ENCODE peak calls at places on chromosome 1, in seven cellular contexts. V is gastrocnemius medialis, B is endothelial cell, Q is fibroblast of lung, D is epithelial cell of esophagus, J is esophagus squamous epithelium, R is GM20000. W is an unnamed sample.

GRCh38 chr1:40078512-40079333 is 18.3 kb downstream of the PPT1 start:
- DNase-seq in J (no peak), V (no peak), B (peak; percentile 76), R (peak; percentile 63), Q (peak; percentile 50), D (peak; percentile 71), W (peak; percentile 50)

GRCh38 chr1:96660503-96660902 is 61.1 kb upstream of the PTBP2 start:
- DNase-seq in D (peak; percentile 47), Q (peak; percentile 49), R (no peak), B (no peak), J (no peak), V (no peak), W (peak; percentile 2)

GRCh38 chr1:24138481-24139158 is 4.3 kb downstream of the IL22RA1 start:
- DNase-seq in J (no peak), B (no peak), V (no peak), D (no peak), R (no peak), Q (no peak), W (no peak)

GRCh38 chr1:111738436-111739221 is 566 bp downstream of the INKA2 start:
- DNase-seq in R (peak; percentile 75), J (no peak), V (peak; percentile 67), Q (peak; percentile 71), B (peak; percentile 55), D (peak; percentile 93), W (no peak)

GRCh38 chr1:10280442-10281350 is 70.3 kb downstream of the KIF1B start:
- DNase-seq in D (no peak), V (no peak), J (no peak), B (no peak), R (no peak), Q (peak; percentile 20), W (peak; percentile 61)

GRCh38 chr1:39805385-39805784 is 16.7 kb upstream of the BMP8B start:
- DNase-seq in D (no peak), V (no peak), Q (no peak), B (no peak), J (no peak), R (no peak), W (no peak)

GRCh38 chr1:235888119-235888643 is 21.5 kb upstream of the LYST start:
- DNase-seq in J (no peak), D (no peak), R (peak; percentile 67), Q (no peak), B (no peak), V (no peak), W (no peak)

GRCh38 chr1:177206831-177207230 is 36.1 kb downstream of the BRINP2 start:
- DNase-seq in Q (no peak), B (no peak), V (no peak), D (no peak), R (no peak), J (no peak), W (peak; percentile 15)

GRCh38 chr1:165257969-165258459 is 98.5 kb downstream of the LMX1A start:
- DNase-seq in V (peak; percentile 75), R (peak; percentile 58), B (peak; percentile 83), J (no peak), Q (peak; percentile 36), D (peak; percentile 78), W (peak; percentile 24)

GRCh38 chr1:228004887-228005462 is 1.8 kb upstream of the WNT3A start:
- DNase-seq in B (no peak), J (no peak), V (peak; percentile 6), D (no peak), R (no peak), Q (no peak), W (no peak)

GRCh38 chr1:201984446-201984845 is 2.0 kb downstream of the RNPEP start:
- DNase-seq in Q (no peak), J (no peak), B (no peak), R (no peak), D (no peak), V (no peak), W (no peak)

GRCh38 chr1:201982082-201982922 is at the start of gene RNPEP:
- DNase-seq in Q (peak; percentile 56), D (peak; percentile 44), B (peak; percentile 83), R (peak; percentile 95), V (peak; percentile 49), J (no peak), W (peak; percentile 54)

GRCh38 chr1:201985355-201985754 is 2.9 kb downstream of the RNPEP start:
- DNase-seq in Q (no peak), R (no peak), D (no peak), J (no peak), B (no peak), V (no peak), W (no peak)

GRCh38 chr1:201988593-201988992 is 6.1 kb downstream of the RNPEP start:
- DNase-seq in Q (no peak), J (no peak), V (no peak), B (no peak), R (no peak), D (no peak), W (no peak)

GRCh38 chr1:201982923-201983805 is 716 bp downstream of the RNPEP start:
- DNase-seq in D (peak; percentile 61), R (peak; percentile 77), J (no peak), V (peak; percentile 69), B (peak; percentile 56), Q (peak; percentile 83), W (peak; percentile 79)
- TF ChIP-seq CTCF in D (no peak), R (no peak), J (no peak), V (peak; percentile 22), B (peak; percentile 4), Q (no peak), W (peak; percentile 44)

DNA sequence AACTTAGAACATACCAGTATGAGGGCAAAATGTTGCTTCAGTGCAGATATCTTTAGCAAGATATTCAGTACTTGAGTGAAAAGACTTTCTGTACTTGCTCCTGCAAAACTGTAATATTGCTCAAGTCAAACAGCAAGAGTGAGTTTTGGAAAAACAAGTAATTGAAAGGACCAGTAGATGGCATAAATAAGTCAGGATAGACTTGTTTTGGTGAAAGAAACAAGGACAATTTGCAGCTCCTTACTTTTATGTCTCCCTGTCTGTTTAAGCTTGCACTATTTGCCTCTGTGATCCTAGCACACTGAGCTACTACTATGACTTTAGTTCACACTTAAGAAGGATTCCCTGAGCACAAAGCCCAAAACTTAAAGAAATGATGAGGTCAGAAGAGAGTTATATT is 39.1 kb downstream of the IFI44 start:
- DNase-seq in J (no peak), B (no peak), D (peak; percentile 39), Q (peak; percentile 79), V (no peak), R (no peak), W (peak; percentile 67)
- TF ChIP-seq CTCF in J (no peak), B (no peak), D (peak; percentile 23), Q (peak; percentile 28), V (no peak), R (no peak), W (peak; percentile 75)

GRCh38 chr1:147390185-147390542 is 147.7 kb downstream of the CHD1L start:
- DNase-seq in V (no peak), D (no peak), R (no peak), B (no peak), J (no peak), Q (no peak), W (no peak)
- TF ChIP-seq CTCF in V (no peak), D (no peak), R (no peak), B (no peak), J (no peak), Q (no peak), W (peak; percentile 33)

GRCh38 chr1:76682152-76682551 is 185.1 kb upstream of the ST6GALNAC5 start:
- DNase-seq in D (no peak), R (no peak), B (no peak), V (no peak), J (no peak), Q (no peak), W (no peak)
- TF ChIP-seq CTCF in D (no peak), R (no peak), B (no peak), V (no peak), J (no peak), Q (no peak), W (no peak)

GRCh38 chr1:171161431-171161830 is 23.7 kb upstream of the FMO2 start:
- DNase-seq in B (no peak), Q (no peak), D (no peak), R (no peak), V (no peak), J (no peak), W (no peak)

GRCh38 chr1:171155484-171155883 is 29.6 kb upstream of the FMO2 start:
- DNase-seq in V (no peak), J (no peak), D (no peak), B (no peak), R (no peak), Q (no peak), W (no peak)

GRCh38 chr1:171160181-171160580 is 24.9 kb upstream of the FMO2 start:
- DNase-seq in V (no peak), J (no peak), B (no peak), Q (no peak), D (no peak), R (no peak), W (no peak)

GRCh38 chr1:171158089-171158488 is 27.0 kb upstream of the FMO2 start:
- DNase-seq in D (no peak), Q (no peak), B (no peak), R (no peak), V (no peak), J (no peak), W (no peak)

GRCh38 chr1:171160611-171161354 is 24.3 kb upstream of the FMO2 start:
- DNase-seq in B (no peak), D (peak; percentile 10), J (no peak), Q (peak; percentile 35), V (no peak), R (no peak), W (no peak)
- TF ChIP-seq CTCF in B (no peak), D (no peak), J (no peak), Q (no peak), V (no peak), R (no peak), W (no peak)

DNA sequence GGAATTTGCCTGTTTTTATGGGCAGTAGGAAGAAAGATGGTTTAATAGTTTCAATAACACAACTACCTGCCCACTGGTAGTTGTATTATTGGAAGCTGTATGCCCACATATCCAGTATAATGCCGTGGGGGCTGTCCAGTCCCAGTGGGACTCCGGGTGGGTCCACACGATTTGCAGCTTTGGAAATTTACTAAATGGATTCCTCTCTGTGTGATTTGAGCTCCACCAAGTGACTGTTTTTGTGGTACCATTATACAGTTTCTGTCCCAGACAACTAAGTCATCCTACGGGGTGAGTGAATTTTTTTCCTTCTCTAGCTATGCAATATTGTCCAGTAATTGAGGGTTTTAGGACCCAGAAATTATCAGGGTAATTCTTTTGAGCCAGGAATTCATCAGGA is 86.8 kb downstream of the PLA2G4A start:
- DNase-seq in V (no peak), R (no peak), B (no peak), Q (no peak), D (no peak), J (no peak), W (no peak)
- TF ChIP-seq CTCF in V (no peak), R (no peak), B (no peak), Q (peak; percentile 6), D (no peak), J (no peak), W (no peak)

W was measured in HFFc6.